ENCODE peak calls at places on chromosomes 11 and 22, in seven cellular contexts. One of them, this sample, is unnamed.

GRCh38 chr22:45945621-45946020 is 31.3 kb downstream of the WNT7B start:
- DNase-seq in stimulated activated CD4-positive, alpha-beta T cell treated with anti-CD3 and anti-CD28 coated beads, Interleukin-2, amount 100 ng/mL, for 48 hours: no peak
- DNase-seq in heart left ventricle: no peak
- DNase-seq in RPMI7951: no peak
- DNase-seq in NAMALWA: no peak
- DNase-seq in cerebellar cortex: no peak
- DNase-seq in left lobe of liver: no peak
- DNase-seq in this sample: no peak

GRCh38 chr11:110479445-110480101 is 49.8 kb downstream of the FDX1 start:
- DNase-seq in stimulated activated CD4-positive, alpha-beta T cell treated with anti-CD3 and anti-CD28 coated beads, Interleukin-2, amount 100 ng/mL, for 48 hours: no peak
- DNase-seq in heart left ventricle: no peak
- DNase-seq in RPMI7951: peak; percentile 62
- DNase-seq in NAMALWA: peak; percentile 51
- DNase-seq in cerebellar cortex: no peak
- DNase-seq in left lobe of liver: no peak
- DNase-seq in this sample: no peak

GRCh38 chr22:39574779-39575551 is 4.4 kb downstream of the CACNA1I start:
- DNase-seq in stimulated activated CD4-positive, alpha-beta T cell treated with anti-CD3 and anti-CD28 coated beads, Interleukin-2, amount 100 ng/mL, for 48 hours: no peak
- DNase-seq in heart left ventricle: no peak
- DNase-seq in RPMI7951: peak; percentile 93
- DNase-seq in NAMALWA: no peak
- DNase-seq in cerebellar cortex: no peak
- DNase-seq in left lobe of liver: no peak
- DNase-seq in this sample: no peak

GRCh38 chr11:126293726-126294125 is 10.1 kb upstream of the DCPS start:
- DNase-seq in stimulated activated CD4-positive, alpha-beta T cell treated with anti-CD3 and anti-CD28 coated beads, Interleukin-2, amount 100 ng/mL, for 48 hours: no peak
- DNase-seq in heart left ventricle: no peak
- DNase-seq in RPMI7951: no peak
- DNase-seq in NAMALWA: no peak
- DNase-seq in cerebellar cortex: no peak
- DNase-seq in left lobe of liver: no peak
- DNase-seq in this sample: no peak

GRCh38 chr11:133240908-133241307 is 291.4 kb downstream of the OPCML start:
- DNase-seq in stimulated activated CD4-positive, alpha-beta T cell treated with anti-CD3 and anti-CD28 coated beads, Interleukin-2, amount 100 ng/mL, for 48 hours: no peak
- DNase-seq in heart left ventricle: no peak
- DNase-seq in RPMI7951: no peak
- DNase-seq in NAMALWA: no peak
- DNase-seq in cerebellar cortex: no peak
- DNase-seq in left lobe of liver: no peak
- DNase-seq in this sample: no peak

GRCh38 chr11:94652735-94653284 is 85.6 kb downstream of the PIWIL4 start:
- DNase-seq in stimulated activated CD4-positive, alpha-beta T cell treated with anti-CD3 and anti-CD28 coated beads, Interleukin-2, amount 100 ng/mL, for 48 hours: no peak
- DNase-seq in heart left ventricle: no peak
- DNase-seq in RPMI7951: no peak
- DNase-seq in NAMALWA: no peak
- DNase-seq in cerebellar cortex: no peak
- DNase-seq in left lobe of liver: peak; percentile 4
- DNase-seq in this sample: no peak

GRCh38 chr11:110366234-110366633 is 63.5 kb upstream of the FDX1 start:
- DNase-seq in stimulated activated CD4-positive, alpha-beta T cell treated with anti-CD3 and anti-CD28 coated beads, Interleukin-2, amount 100 ng/mL, for 48 hours: no peak
- DNase-seq in heart left ventricle: peak; percentile 79
- DNase-seq in RPMI7951: peak; percentile 41
- DNase-seq in NAMALWA: no peak
- DNase-seq in cerebellar cortex: no peak
- DNase-seq in left lobe of liver: no peak
- DNase-seq in this sample: peak; percentile 72

GRCh38 chr22:43473441-43473840 is 61.6 kb downstream of the MPPED1 start:
- DNase-seq in stimulated activated CD4-positive, alpha-beta T cell treated with anti-CD3 and anti-CD28 coated beads, Interleukin-2, amount 100 ng/mL, for 48 hours: no peak
- DNase-seq in heart left ventricle: no peak
- DNase-seq in RPMI7951: no peak
- DNase-seq in NAMALWA: no peak
- DNase-seq in cerebellar cortex: no peak
- DNase-seq in left lobe of liver: no peak
- DNase-seq in this sample: no peak

GRCh38 chr11:114200785-114201184 is 95.4 kb upstream of the NNMT start:
- DNase-seq in stimulated activated CD4-positive, alpha-beta T cell treated with anti-CD3 and anti-CD28 coated beads, Interleukin-2, amount 100 ng/mL, for 48 hours: no peak
- DNase-seq in heart left ventricle: no peak
- DNase-seq in RPMI7951: no peak
- DNase-seq in NAMALWA: no peak
- DNase-seq in cerebellar cortex: no peak
- DNase-seq in left lobe of liver: no peak
- DNase-seq in this sample: no peak

GRCh38 chr11:126164781-126165180 is 46.7 kb downstream of the RPUSD4 start:
- DNase-seq in stimulated activated CD4-positive, alpha-beta T cell treated with anti-CD3 and anti-CD28 coated beads, Interleukin-2, amount 100 ng/mL, for 48 hours: no peak
- DNase-seq in heart left ventricle: no peak
- DNase-seq in RPMI7951: no peak
- DNase-seq in NAMALWA: no peak
- DNase-seq in cerebellar cortex: no peak
- DNase-seq in left lobe of liver: no peak
- DNase-seq in this sample: no peak

GRCh38 chr11:131762346-131763110 is 392.1 kb downstream of the NTM start:
- DNase-seq in stimulated activated CD4-positive, alpha-beta T cell treated with anti-CD3 and anti-CD28 coated beads, Interleukin-2, amount 100 ng/mL, for 48 hours: no peak
- DNase-seq in heart left ventricle: no peak
- DNase-seq in RPMI7951: no peak
- DNase-seq in NAMALWA: no peak
- DNase-seq in cerebellar cortex: peak; percentile 97
- DNase-seq in left lobe of liver: no peak
- DNase-seq in this sample: no peak

GRCh38 chr11:9577032-9577431 is 3.6 kb downstream of the WEE1 start:
- DNase-seq in stimulated activated CD4-positive, alpha-beta T cell treated with anti-CD3 and anti-CD28 coated beads, Interleukin-2, amount 100 ng/mL, for 48 hours: no peak
- DNase-seq in heart left ventricle: no peak
- DNase-seq in RPMI7951: no peak
- DNase-seq in NAMALWA: no peak
- DNase-seq in cerebellar cortex: no peak
- DNase-seq in left lobe of liver: no peak
- DNase-seq in this sample: no peak

GRCh38 chr11:132103006-132103405 is 732.6 kb downstream of the NTM start:
- DNase-seq in stimulated activated CD4-positive, alpha-beta T cell treated with anti-CD3 and anti-CD28 coated beads, Interleukin-2, amount 100 ng/mL, for 48 hours: no peak
- DNase-seq in heart left ventricle: no peak
- DNase-seq in RPMI7951: no peak
- DNase-seq in NAMALWA: no peak
- DNase-seq in cerebellar cortex: peak; percentile 79
- DNase-seq in left lobe of liver: no peak
- DNase-seq in this sample: no peak

GRCh38 chr11:1727088-1727690 is 23.2 kb downstream of the IFITM10 start:
- DNase-seq in stimulated activated CD4-positive, alpha-beta T cell treated with anti-CD3 and anti-CD28 coated beads, Interleukin-2, amount 100 ng/mL, for 48 hours: no peak
- DNase-seq in heart left ventricle: no peak
- DNase-seq in RPMI7951: peak; percentile 75
- DNase-seq in NAMALWA: no peak
- DNase-seq in cerebellar cortex: no peak
- DNase-seq in left lobe of liver: no peak
- DNase-seq in this sample: no peak

GRCh38 chr11:305834-306211 is 1.8 kb upstream of the IFITM2 start:
- DNase-seq in stimulated activated CD4-positive, alpha-beta T cell treated with anti-CD3 and anti-CD28 coated beads, Interleukin-2, amount 100 ng/mL, for 48 hours: no peak
- DNase-seq in heart left ventricle: no peak
- DNase-seq in RPMI7951: no peak
- DNase-seq in NAMALWA: no peak
- DNase-seq in cerebellar cortex: no peak
- DNase-seq in left lobe of liver: no peak
- DNase-seq in this sample: no peak

GRCh38 chr22:20531404-20532181 is 24.2 kb downstream of the MED15 start:
- DNase-seq in stimulated activated CD4-positive, alpha-beta T cell treated with anti-CD3 and anti-CD28 coated beads, Interleukin-2, amount 100 ng/mL, for 48 hours: no peak
- DNase-seq in heart left ventricle: peak; percentile 69
- DNase-seq in RPMI7951: peak; percentile 94
- DNase-seq in NAMALWA: no peak
- DNase-seq in cerebellar cortex: no peak
- DNase-seq in left lobe of liver: no peak
- DNase-seq in this sample: peak; percentile 52

GRCh38 chr11:69892237-69892985 is 73.2 kb upstream of the FGF3 start:
- DNase-seq in stimulated activated CD4-positive, alpha-beta T cell treated with anti-CD3 and anti-CD28 coated beads, Interleukin-2, amount 100 ng/mL, for 48 hours: no peak
- DNase-seq in heart left ventricle: no peak
- DNase-seq in RPMI7951: peak; percentile 34
- DNase-seq in NAMALWA: no peak
- DNase-seq in cerebellar cortex: peak; percentile 14
- DNase-seq in left lobe of liver: no peak
- DNase-seq in this sample: no peak

GRCh38 chr11:132941024-132941646 is 591.2 kb downstream of the OPCML start:
- DNase-seq in stimulated activated CD4-positive, alpha-beta T cell treated with anti-CD3 and anti-CD28 coated beads, Interleukin-2, amount 100 ng/mL, for 48 hours: peak; percentile 5
- DNase-seq in heart left ventricle: no peak
- DNase-seq in RPMI7951: peak; percentile 26
- DNase-seq in NAMALWA: peak; percentile 38
- DNase-seq in cerebellar cortex: peak; percentile 81
- DNase-seq in left lobe of liver: no peak
- DNase-seq in this sample: peak; percentile 22

GRCh38 chr11:84471501-84471900 is 1155.6 kb downstream of the DLG2 start:
- DNase-seq in stimulated activated CD4-positive, alpha-beta T cell treated with anti-CD3 and anti-CD28 coated beads, Interleukin-2, amount 100 ng/mL, for 48 hours: no peak
- DNase-seq in heart left ventricle: no peak
- DNase-seq in RPMI7951: no peak
- DNase-seq in NAMALWA: no peak
- DNase-seq in cerebellar cortex: no peak
- DNase-seq in left lobe of liver: no peak
- DNase-seq in this sample: no peak